ENCODE peak calls at places on chromosomes 12 and 14, in seven cellular contexts. One of them, this sample, is unnamed.
A peak's percentile ranks its signal among the peaks of the same experiment; 100 is the strongest.

GRCh38 chr12:94990222-94990621 is 13.3 kb downstream of the NDUFA12 start:
- DNase-seq in transverse colon: no peak
- DNase-seq in activated CD8-positive, alpha-beta memory T cell treated with anti-CD3 and anti-CD28 coated beads for 48 hours: no peak
- DNase-seq in NCI-H524: no peak
- DNase-seq in NT2/D1: no peak
- DNase-seq in EL: no peak
- DNase-seq in fibroblast of gingiva: no peak
- DNase-seq in this sample: no peak

GRCh38 chr14:38290601-38291190 is 34.8 kb upstream of the CLEC14A start:
- DNase-seq in activated CD8-positive, alpha-beta memory T cell treated with anti-CD3 and anti-CD28 coated beads for 48 hours: no peak
- DNase-seq in fibroblast of gingiva: peak; percentile 66
- DNase-seq in EL: peak; percentile 94
- DNase-seq in NCI-H524: no peak
- DNase-seq in transverse colon: no peak
- DNase-seq in NT2/D1: no peak
- DNase-seq in this sample: no peak

GRCh38 chr14:38469156-38469555 is 213.3 kb upstream of the CLEC14A start:
- DNase-seq in transverse colon: no peak
- DNase-seq in activated CD8-positive, alpha-beta memory T cell treated with anti-CD3 and anti-CD28 coated beads for 48 hours: no peak
- DNase-seq in NT2/D1: no peak
- DNase-seq in NCI-H524: no peak
- DNase-seq in fibroblast of gingiva: peak; percentile 23
- DNase-seq in EL: peak; percentile 4
- DNase-seq in this sample: no peak

GRCh38 chr12:19507823-19508222 is 68.5 kb downstream of the AEBP2 start:
- DNase-seq in EL: peak; percentile 15
- DNase-seq in fibroblast of gingiva: peak; percentile 33
- DNase-seq in NT2/D1: no peak
- DNase-seq in transverse colon: no peak
- DNase-seq in activated CD8-positive, alpha-beta memory T cell treated with anti-CD3 and anti-CD28 coated beads for 48 hours: no peak
- DNase-seq in NCI-H524: no peak
- DNase-seq in this sample: no peak

GRCh38 chr12:21806255-21806654 is 31.7 kb upstream of the KCNJ8 start:
- DNase-seq in NCI-H524: no peak
- DNase-seq in NT2/D1: no peak
- DNase-seq in activated CD8-positive, alpha-beta memory T cell treated with anti-CD3 and anti-CD28 coated beads for 48 hours: no peak
- DNase-seq in fibroblast of gingiva: no peak
- DNase-seq in EL: no peak
- DNase-seq in transverse colon: no peak
- DNase-seq in this sample: no peak

GRCh38 chr14:69580009-69580577 is 5.4 kb upstream of the CCDC177 start:
- DNase-seq in NT2/D1: peak; percentile 44
- DNase-seq in fibroblast of gingiva: peak; percentile 68
- DNase-seq in NCI-H524: peak; percentile 79
- DNase-seq in EL: peak; percentile 39
- DNase-seq in transverse colon: no peak
- DNase-seq in activated CD8-positive, alpha-beta memory T cell treated with anti-CD3 and anti-CD28 coated beads for 48 hours: no peak
- DNase-seq in this sample: no peak

GRCh38 chr14:76329150-76329881 is 46.6 kb upstream of the ESRRB start:
- DNase-seq in transverse colon: no peak
- DNase-seq in NT2/D1: peak; percentile 39
- DNase-seq in NCI-H524: peak; percentile 70
- DNase-seq in EL: no peak
- DNase-seq in fibroblast of gingiva: no peak
- DNase-seq in activated CD8-positive, alpha-beta memory T cell treated with anti-CD3 and anti-CD28 coated beads for 48 hours: no peak
- DNase-seq in this sample: no peak

GRCh38 chr12:127389923-127390322 is 877.0 kb upstream of the TMEM132C start:
- DNase-seq in transverse colon: no peak
- DNase-seq in EL: peak; percentile 78
- DNase-seq in NCI-H524: no peak
- DNase-seq in activated CD8-positive, alpha-beta memory T cell treated with anti-CD3 and anti-CD28 coated beads for 48 hours: no peak
- DNase-seq in fibroblast of gingiva: peak; percentile 71
- DNase-seq in NT2/D1: peak; percentile 61
- DNase-seq in this sample: no peak

GRCh38 chr12:22562187-22563028 is 18.1 kb upstream of the C2CD5 start:
- DNase-seq in NT2/D1: no peak
- DNase-seq in activated CD8-positive, alpha-beta memory T cell treated with anti-CD3 and anti-CD28 coated beads for 48 hours: no peak
- DNase-seq in fibroblast of gingiva: no peak
- DNase-seq in NCI-H524: no peak
- DNase-seq in transverse colon: no peak
- DNase-seq in EL: no peak
- DNase-seq in this sample: no peak

GRCh38 chr12:65834146-65834935 is 10.1 kb downstream of the HMGA2 start:
- DNase-seq in transverse colon: no peak
- DNase-seq in NT2/D1: no peak
- DNase-seq in EL: no peak
- DNase-seq in NCI-H524: no peak
- DNase-seq in fibroblast of gingiva: no peak
- DNase-seq in activated CD8-positive, alpha-beta memory T cell treated with anti-CD3 and anti-CD28 coated beads for 48 hours: no peak
- DNase-seq in this sample: no peak

GRCh38 chr12:29743801-29744200 is 39.9 kb downstream of the TMTC1 start:
- DNase-seq in fibroblast of gingiva: peak; percentile 99
- DNase-seq in NCI-H524: peak; percentile 63
- DNase-seq in EL: peak; percentile 68
- DNase-seq in transverse colon: no peak
- DNase-seq in NT2/D1: peak; percentile 56
- DNase-seq in activated CD8-positive, alpha-beta memory T cell treated with anti-CD3 and anti-CD28 coated beads for 48 hours: no peak
- DNase-seq in this sample: no peak

GRCh38 chr12:112381421-112381897 is 772 bp downstream of the HECTD4 start:
- DNase-seq in fibroblast of gingiva: no peak
- DNase-seq in transverse colon: peak; percentile 50
- DNase-seq in activated CD8-positive, alpha-beta memory T cell treated with anti-CD3 and anti-CD28 coated beads for 48 hours: no peak
- DNase-seq in NT2/D1: no peak
- DNase-seq in NCI-H524: no peak
- DNase-seq in EL: peak; percentile 51
- DNase-seq in this sample: peak; percentile 12

GRCh38 chr14:74686324-74686723 is 26.6 kb downstream of the AREL1 start:
- DNase-seq in NT2/D1: no peak
- DNase-seq in EL: no peak
- DNase-seq in activated CD8-positive, alpha-beta memory T cell treated with anti-CD3 and anti-CD28 coated beads for 48 hours: no peak
- DNase-seq in transverse colon: no peak
- DNase-seq in NCI-H524: no peak
- DNase-seq in fibroblast of gingiva: no peak
- DNase-seq in this sample: no peak

GRCh38 chr12:24600996-24601395 is 347.9 kb downstream of the BCAT1 start:
- DNase-seq in activated CD8-positive, alpha-beta memory T cell treated with anti-CD3 and anti-CD28 coated beads for 48 hours: no peak
- DNase-seq in NCI-H524: no peak
- DNase-seq in NT2/D1: no peak
- DNase-seq in transverse colon: no peak
- DNase-seq in fibroblast of gingiva: peak; percentile 71
- DNase-seq in EL: peak; percentile 87
- DNase-seq in this sample: no peak

GRCh38 chr12:54360717-54361456 is 3.4 kb downstream of the GPR84 start:
- DNase-seq in transverse colon: peak; percentile 84
- DNase-seq in activated CD8-positive, alpha-beta memory T cell treated with anti-CD3 and anti-CD28 coated beads for 48 hours: no peak
- DNase-seq in NCI-H524: peak; percentile 71
- DNase-seq in NT2/D1: peak; percentile 88
- DNase-seq in fibroblast of gingiva: peak; percentile 65
- DNase-seq in EL: peak; percentile 72
- DNase-seq in this sample: peak; percentile 84

GRCh38 chr14:65109357-65109756 is 7.0 kb upstream of the MAX start:
- DNase-seq in transverse colon: no peak
- DNase-seq in NT2/D1: no peak
- DNase-seq in fibroblast of gingiva: no peak
- DNase-seq in activated CD8-positive, alpha-beta memory T cell treated with anti-CD3 and anti-CD28 coated beads for 48 hours: no peak
- DNase-seq in EL: no peak
- DNase-seq in NCI-H524: no peak
- DNase-seq in this sample: no peak

GRCh38 chr12:2190085-2190484 is 137.3 kb downstream of the CACNA1C start:
- DNase-seq in fibroblast of gingiva: no peak
- DNase-seq in NT2/D1: no peak
- DNase-seq in NCI-H524: no peak
- DNase-seq in activated CD8-positive, alpha-beta memory T cell treated with anti-CD3 and anti-CD28 coated beads for 48 hours: no peak
- DNase-seq in transverse colon: no peak
- DNase-seq in EL: no peak
- DNase-seq in this sample: no peak

GRCh38 chr12:80936642-80937390 is 918 bp downstream of the LIN7A start:
- DNase-seq in fibroblast of gingiva: peak; percentile 45
- DNase-seq in NCI-H524: no peak
- DNase-seq in EL: peak; percentile 60
- DNase-seq in transverse colon: peak; percentile 51
- DNase-seq in NT2/D1: peak; percentile 63
- DNase-seq in activated CD8-positive, alpha-beta memory T cell treated with anti-CD3 and anti-CD28 coated beads for 48 hours: no peak
- DNase-seq in this sample: peak; percentile 22

GRCh38 chr12:4908694-4909396 is 860 bp upstream of the KCNA1 start:
- DNase-seq in EL: peak; percentile 7
- DNase-seq in activated CD8-positive, alpha-beta memory T cell treated with anti-CD3 and anti-CD28 coated beads for 48 hours: no peak
- DNase-seq in NT2/D1: peak; percentile 99
- DNase-seq in fibroblast of gingiva: no peak
- DNase-seq in NCI-H524: peak; percentile 49
- DNase-seq in transverse colon: no peak
- DNase-seq in this sample: no peak

GRCh38 chr12:8969861-8970411 is 19.4 kb upstream of the KLRG1 start:
- DNase-seq in NCI-H524: no peak
- DNase-seq in EL: no peak
- DNase-seq in NT2/D1: no peak
- DNase-seq in fibroblast of gingiva: no peak
- DNase-seq in transverse colon: no peak
- DNase-seq in activated CD8-positive, alpha-beta memory T cell treated with anti-CD3 and anti-CD28 coated beads for 48 hours: no peak
- DNase-seq in this sample: no peak

GRCh38 chr14:75647650-75648049 is 13.0 kb downstream of the ERG28 start:
- DNase-seq in fibroblast of gingiva: peak; percentile 94
- DNase-seq in NCI-H524: no peak
- DNase-seq in transverse colon: no peak
- DNase-seq in NT2/D1: no peak
- DNase-seq in activated CD8-positive, alpha-beta memory T cell treated with anti-CD3 and anti-CD28 coated beads for 48 hours: no peak
- DNase-seq in EL: no peak
- DNase-seq in this sample: no peak

GRCh38 chr14:79443602-79444001 is 767.7 kb downstream of the DIO2 start:
- DNase-seq in NT2/D1: no peak
- DNase-seq in transverse colon: no peak
- DNase-seq in activated CD8-positive, alpha-beta memory T cell treated with anti-CD3 and anti-CD28 coated beads for 48 hours: no peak
- DNase-seq in NCI-H524: no peak
- DNase-seq in EL: no peak
- DNase-seq in fibroblast of gingiva: no peak
- DNase-seq in this sample: no peak

GRCh38 chr12:50257226-50258166 is 25.8 kb downstream of the LIMA1 start:
- DNase-seq in EL: peak; percentile 72
- DNase-seq in transverse colon: no peak
- DNase-seq in fibroblast of gingiva: peak; percentile 81
- DNase-seq in NT2/D1: no peak
- DNase-seq in activated CD8-positive, alpha-beta memory T cell treated with anti-CD3 and anti-CD28 coated beads for 48 hours: no peak
- DNase-seq in NCI-H524: peak; percentile 68
- DNase-seq in this sample: peak; percentile 41

GRCh38 chr12:31732926-31733548 is 4.2 kb upstream of the AMN1 start:
- DNase-seq in transverse colon: no peak
- DNase-seq in fibroblast of gingiva: peak; percentile 46
- DNase-seq in NT2/D1: peak; percentile 95
- DNase-seq in activated CD8-positive, alpha-beta memory T cell treated with anti-CD3 and anti-CD28 coated beads for 48 hours: peak; percentile 38
- DNase-seq in NCI-H524: no peak
- DNase-seq in EL: peak; percentile 89
- DNase-seq in this sample: no peak

GRCh38 chr14:32513571-32514009 is 184.5 kb downstream of the AKAP6 start:
- DNase-seq in transverse colon: no peak
- DNase-seq in NT2/D1: no peak
- DNase-seq in fibroblast of gingiva: peak; percentile 15
- DNase-seq in NCI-H524: no peak
- DNase-seq in activated CD8-positive, alpha-beta memory T cell treated with anti-CD3 and anti-CD28 coated beads for 48 hours: no peak
- DNase-seq in EL: peak; percentile 14
- DNase-seq in this sample: no peak

GRCh38 chr12:105485321-105485910 is 154.9 kb downstream of the C12orf75 start:
- DNase-seq in NT2/D1: no peak
- DNase-seq in EL: peak; percentile 91
- DNase-seq in NCI-H524: no peak
- DNase-seq in fibroblast of gingiva: no peak
- DNase-seq in transverse colon: no peak
- DNase-seq in activated CD8-positive, alpha-beta memory T cell treated with anti-CD3 and anti-CD28 coated beads for 48 hours: no peak
- DNase-seq in this sample: peak; percentile 12

GRCh38 chr12:13981296-13981962 is at the start of gene GRIN2B:
- DNase-seq in transverse colon: no peak
- DNase-seq in EL: no peak
- DNase-seq in fibroblast of gingiva: no peak
- DNase-seq in NCI-H524: no peak
- DNase-seq in activated CD8-positive, alpha-beta memory T cell treated with anti-CD3 and anti-CD28 coated beads for 48 hours: no peak
- DNase-seq in NT2/D1: peak; percentile 67
- DNase-seq in this sample: no peak

This sample was measured in body of pancreas.